ENCODE peak calls at places on chromosome 13, in six cellular contexts. One of them, this sample, is unnamed.

GRCh38 chr13:40402931-40403412 is 263.5 kb downstream of the FOXO1 start:
- DNase-seq in IMR-90: peak
- DNase-seq in activated effector memory CD4-positive, alpha-beta T cell treated with anti-CD3 and anti-CD28 coated beads, Interleukin-2, amount 50 U/mL, for 16 hours: no peak
- DNase-seq in C1 segment of cervical spinal cord: no peak
- DNase-seq in progenitor cell of endocrine pancreas: no peak
- DNase-seq in NCI-H2081: no peak
- DNase-seq in this sample: peak

GRCh38 chr13:99926014-99926731 is 45.4 kb downstream of the ZIC5 start:
- DNase-seq in NCI-H2081: peak
- DNase-seq in C1 segment of cervical spinal cord: no peak
- DNase-seq in IMR-90: peak
- DNase-seq in progenitor cell of endocrine pancreas: no peak
- DNase-seq in activated effector memory CD4-positive, alpha-beta T cell treated with anti-CD3 and anti-CD28 coated beads, Interleukin-2, amount 50 U/mL, for 16 hours: no peak
- DNase-seq in this sample: peak

GRCh38 chr13:25429466-25429865 is 57.7 kb downstream of the ATP8A2 start:
- DNase-seq in NCI-H2081: no peak
- DNase-seq in activated effector memory CD4-positive, alpha-beta T cell treated with anti-CD3 and anti-CD28 coated beads, Interleukin-2, amount 50 U/mL, for 16 hours: no peak
- DNase-seq in C1 segment of cervical spinal cord: no peak
- DNase-seq in IMR-90: no peak
- DNase-seq in progenitor cell of endocrine pancreas: no peak
- DNase-seq in this sample: no peak

GRCh38 chr13:99042851-99043250 is 65.0 kb upstream of the DOCK9 start:
- DNase-seq in C1 segment of cervical spinal cord: no peak
- DNase-seq in NCI-H2081: no peak
- DNase-seq in progenitor cell of endocrine pancreas: no peak
- DNase-seq in activated effector memory CD4-positive, alpha-beta T cell treated with anti-CD3 and anti-CD28 coated beads, Interleukin-2, amount 50 U/mL, for 16 hours: no peak
- DNase-seq in IMR-90: no peak
- DNase-seq in this sample: no peak

GRCh38 chr13:96229356-96229755 is 139.4 kb downstream of the HS6ST3 start:
- DNase-seq in progenitor cell of endocrine pancreas: no peak
- DNase-seq in C1 segment of cervical spinal cord: no peak
- DNase-seq in NCI-H2081: peak
- DNase-seq in IMR-90: no peak
- DNase-seq in activated effector memory CD4-positive, alpha-beta T cell treated with anti-CD3 and anti-CD28 coated beads, Interleukin-2, amount 50 U/mL, for 16 hours: no peak
- DNase-seq in this sample: no peak

GRCh38 chr13:83709751-83710515 is 172.3 kb downstream of the SLITRK1 start:
- DNase-seq in progenitor cell of endocrine pancreas: no peak
- DNase-seq in C1 segment of cervical spinal cord: no peak
- DNase-seq in NCI-H2081: no peak
- DNase-seq in activated effector memory CD4-positive, alpha-beta T cell treated with anti-CD3 and anti-CD28 coated beads, Interleukin-2, amount 50 U/mL, for 16 hours: no peak
- DNase-seq in IMR-90: no peak
- DNase-seq in this sample: no peak

GRCh38 chr13:25982908-25983307 is 68.9 kb downstream of the SHISA2 start:
- DNase-seq in activated effector memory CD4-positive, alpha-beta T cell treated with anti-CD3 and anti-CD28 coated beads, Interleukin-2, amount 50 U/mL, for 16 hours: no peak
- DNase-seq in NCI-H2081: no peak
- DNase-seq in progenitor cell of endocrine pancreas: no peak
- DNase-seq in C1 segment of cervical spinal cord: no peak
- DNase-seq in IMR-90: no peak
- DNase-seq in this sample: no peak

GRCh38 chr13:30119476-30119875 is 187.9 kb downstream of the KATNAL1 start:
- DNase-seq in progenitor cell of endocrine pancreas: no peak
- DNase-seq in NCI-H2081: no peak
- DNase-seq in IMR-90: peak
- DNase-seq in C1 segment of cervical spinal cord: no peak
- DNase-seq in activated effector memory CD4-positive, alpha-beta T cell treated with anti-CD3 and anti-CD28 coated beads, Interleukin-2, amount 50 U/mL, for 16 hours: no peak
- DNase-seq in this sample: peak

GRCh38 chr13:34459856-34460255 is 482.2 kb upstream of the NBEA start:
- DNase-seq in progenitor cell of endocrine pancreas: no peak
- DNase-seq in C1 segment of cervical spinal cord: no peak
- DNase-seq in IMR-90: no peak
- DNase-seq in activated effector memory CD4-positive, alpha-beta T cell treated with anti-CD3 and anti-CD28 coated beads, Interleukin-2, amount 50 U/mL, for 16 hours: no peak
- DNase-seq in NCI-H2081: no peak
- DNase-seq in this sample: no peak

GRCh38 chr13:49936943-49937273 is 768 bp upstream of the SPRYD7 start:
- DNase-seq in activated effector memory CD4-positive, alpha-beta T cell treated with anti-CD3 and anti-CD28 coated beads, Interleukin-2, amount 50 U/mL, for 16 hours: no peak
- DNase-seq in NCI-H2081: no peak
- DNase-seq in C1 segment of cervical spinal cord: no peak
- DNase-seq in progenitor cell of endocrine pancreas: no peak
- DNase-seq in IMR-90: no peak
- DNase-seq in this sample: peak

GRCh38 chr13:30880756-30881155 is 25.3 kb upstream of the MEDAG start:
- DNase-seq in progenitor cell of endocrine pancreas: no peak
- DNase-seq in IMR-90: peak
- DNase-seq in C1 segment of cervical spinal cord: no peak
- DNase-seq in activated effector memory CD4-positive, alpha-beta T cell treated with anti-CD3 and anti-CD28 coated beads, Interleukin-2, amount 50 U/mL, for 16 hours: no peak
- DNase-seq in NCI-H2081: no peak
- DNase-seq in this sample: peak

GRCh38 chr13:30739646-30740642 is 4.6 kb downstream of the ALOX5AP start:
- DNase-seq in progenitor cell of endocrine pancreas: no peak
- DNase-seq in IMR-90: peak
- DNase-seq in NCI-H2081: no peak
- DNase-seq in activated effector memory CD4-positive, alpha-beta T cell treated with anti-CD3 and anti-CD28 coated beads, Interleukin-2, amount 50 U/mL, for 16 hours: peak
- DNase-seq in C1 segment of cervical spinal cord: no peak
- DNase-seq in this sample: no peak

GRCh38 chr13:60453490-60453889 is 56.5 kb downstream of the TDRD3 start:
- DNase-seq in activated effector memory CD4-positive, alpha-beta T cell treated with anti-CD3 and anti-CD28 coated beads, Interleukin-2, amount 50 U/mL, for 16 hours: no peak
- DNase-seq in NCI-H2081: no peak
- DNase-seq in progenitor cell of endocrine pancreas: no peak
- DNase-seq in IMR-90: peak
- DNase-seq in C1 segment of cervical spinal cord: no peak
- DNase-seq in this sample: no peak

GRCh38 chr13:73268306-73268705 is 209.5 kb downstream of the KLF5 start:
- DNase-seq in activated effector memory CD4-positive, alpha-beta T cell treated with anti-CD3 and anti-CD28 coated beads, Interleukin-2, amount 50 U/mL, for 16 hours: no peak
- DNase-seq in NCI-H2081: peak
- DNase-seq in progenitor cell of endocrine pancreas: no peak
- DNase-seq in IMR-90: peak
- DNase-seq in C1 segment of cervical spinal cord: no peak
- DNase-seq in this sample: peak

GRCh38 chr13:33799950-33800592 is 17.9 kb upstream of the RFC3 start:
- DNase-seq in progenitor cell of endocrine pancreas: no peak
- DNase-seq in activated effector memory CD4-positive, alpha-beta T cell treated with anti-CD3 and anti-CD28 coated beads, Interleukin-2, amount 50 U/mL, for 16 hours: no peak
- DNase-seq in IMR-90: peak
- DNase-seq in C1 segment of cervical spinal cord: peak
- DNase-seq in NCI-H2081: peak
- DNase-seq in this sample: no peak

GRCh38 chr13:44267966-44268365 is 105.7 kb upstream of the SERP2 start:
- DNase-seq in progenitor cell of endocrine pancreas: no peak
- DNase-seq in C1 segment of cervical spinal cord: no peak
- DNase-seq in NCI-H2081: no peak
- DNase-seq in activated effector memory CD4-positive, alpha-beta T cell treated with anti-CD3 and anti-CD28 coated beads, Interleukin-2, amount 50 U/mL, for 16 hours: no peak
- DNase-seq in IMR-90: peak
- DNase-seq in this sample: no peak

GRCh38 chr13:60620611-60621395 is 223.8 kb downstream of the TDRD3 start:
- DNase-seq in activated effector memory CD4-positive, alpha-beta T cell treated with anti-CD3 and anti-CD28 coated beads, Interleukin-2, amount 50 U/mL, for 16 hours: no peak
- DNase-seq in progenitor cell of endocrine pancreas: no peak
- DNase-seq in NCI-H2081: no peak
- DNase-seq in C1 segment of cervical spinal cord: no peak
- DNase-seq in IMR-90: no peak
- DNase-seq in this sample: no peak

GRCh38 chr13:37295573-37295972 is 190.1 kb upstream of the CSNK1A1L start:
- DNase-seq in activated effector memory CD4-positive, alpha-beta T cell treated with anti-CD3 and anti-CD28 coated beads, Interleukin-2, amount 50 U/mL, for 16 hours: no peak
- DNase-seq in NCI-H2081: no peak
- DNase-seq in IMR-90: no peak
- DNase-seq in progenitor cell of endocrine pancreas: no peak
- DNase-seq in C1 segment of cervical spinal cord: no peak
- DNase-seq in this sample: no peak

GRCh38 chr13:97030705-97031452 is 36.6 kb upstream of the OXGR1 start:
- DNase-seq in activated effector memory CD4-positive, alpha-beta T cell treated with anti-CD3 and anti-CD28 coated beads, Interleukin-2, amount 50 U/mL, for 16 hours: no peak
- DNase-seq in NCI-H2081: peak
- DNase-seq in C1 segment of cervical spinal cord: no peak
- DNase-seq in IMR-90: peak
- DNase-seq in progenitor cell of endocrine pancreas: no peak
- DNase-seq in this sample: peak

GRCh38 chr13:80577951-80578670 is 237.2 kb upstream of the SPRY2 start:
- DNase-seq in progenitor cell of endocrine pancreas: no peak
- DNase-seq in NCI-H2081: no peak
- DNase-seq in C1 segment of cervical spinal cord: no peak
- DNase-seq in activated effector memory CD4-positive, alpha-beta T cell treated with anti-CD3 and anti-CD28 coated beads, Interleukin-2, amount 50 U/mL, for 16 hours: no peak
- DNase-seq in IMR-90: no peak
- DNase-seq in this sample: no peak

GRCh38 chr13:27624071-27624470 is 2.4 kb downstream of the POLR1D start:
- DNase-seq in progenitor cell of endocrine pancreas: no peak
- DNase-seq in activated effector memory CD4-positive, alpha-beta T cell treated with anti-CD3 and anti-CD28 coated beads, Interleukin-2, amount 50 U/mL, for 16 hours: no peak
- DNase-seq in NCI-H2081: no peak
- DNase-seq in IMR-90: no peak
- DNase-seq in C1 segment of cervical spinal cord: no peak
- DNase-seq in this sample: no peak

GRCh38 chr13:62387642-62388041 is 972.0 kb upstream of the PCDH20 start:
- DNase-seq in progenitor cell of endocrine pancreas: no peak
- DNase-seq in activated effector memory CD4-positive, alpha-beta T cell treated with anti-CD3 and anti-CD28 coated beads, Interleukin-2, amount 50 U/mL, for 16 hours: no peak
- DNase-seq in NCI-H2081: no peak
- DNase-seq in IMR-90: peak
- DNase-seq in C1 segment of cervical spinal cord: no peak
- DNase-seq in this sample: no peak

GRCh38 chr13:45411631-45412030 is 6.5 kb downstream of the SLC25A30 start:
- DNase-seq in IMR-90: no peak
- DNase-seq in activated effector memory CD4-positive, alpha-beta T cell treated with anti-CD3 and anti-CD28 coated beads, Interleukin-2, amount 50 U/mL, for 16 hours: no peak
- DNase-seq in progenitor cell of endocrine pancreas: no peak
- DNase-seq in C1 segment of cervical spinal cord: no peak
- DNase-seq in NCI-H2081: no peak
- DNase-seq in this sample: no peak

GRCh38 chr13:23790591-23791170 is 98.5 kb downstream of the MIPEP start:
- DNase-seq in IMR-90: peak
- DNase-seq in NCI-H2081: no peak
- DNase-seq in activated effector memory CD4-positive, alpha-beta T cell treated with anti-CD3 and anti-CD28 coated beads, Interleukin-2, amount 50 U/mL, for 16 hours: no peak
- DNase-seq in progenitor cell of endocrine pancreas: no peak
- DNase-seq in C1 segment of cervical spinal cord: no peak
- DNase-seq in this sample: peak

GRCh38 chr13:26017196-26017921 is 34.5 kb downstream of the SHISA2 start:
- DNase-seq in IMR-90: no peak
- DNase-seq in NCI-H2081: no peak
- DNase-seq in C1 segment of cervical spinal cord: no peak
- DNase-seq in progenitor cell of endocrine pancreas: no peak
- DNase-seq in activated effector memory CD4-positive, alpha-beta T cell treated with anti-CD3 and anti-CD28 coated beads, Interleukin-2, amount 50 U/mL, for 16 hours: no peak
- DNase-seq in this sample: peak

GRCh38 chr13:33763021-33763420 is 54.9 kb upstream of the RFC3 start:
- DNase-seq in activated effector memory CD4-positive, alpha-beta T cell treated with anti-CD3 and anti-CD28 coated beads, Interleukin-2, amount 50 U/mL, for 16 hours: no peak
- DNase-seq in NCI-H2081: no peak
- DNase-seq in IMR-90: no peak
- DNase-seq in progenitor cell of endocrine pancreas: no peak
- DNase-seq in C1 segment of cervical spinal cord: no peak
- DNase-seq in this sample: no peak

GRCh38 chr13:98482476-98483444 is 94.1 kb downstream of the STK24 start:
- DNase-seq in IMR-90: peak
- DNase-seq in activated effector memory CD4-positive, alpha-beta T cell treated with anti-CD3 and anti-CD28 coated beads, Interleukin-2, amount 50 U/mL, for 16 hours: peak
- DNase-seq in NCI-H2081: no peak
- DNase-seq in C1 segment of cervical spinal cord: peak
- DNase-seq in progenitor cell of endocrine pancreas: no peak
- DNase-seq in this sample: peak

GRCh38 chr13:97174638-97175037 is 47.5 kb upstream of the MBNL2 start:
- DNase-seq in C1 segment of cervical spinal cord: no peak
- DNase-seq in IMR-90: no peak
- DNase-seq in NCI-H2081: no peak
- DNase-seq in activated effector memory CD4-positive, alpha-beta T cell treated with anti-CD3 and anti-CD28 coated beads, Interleukin-2, amount 50 U/mL, for 16 hours: no peak
- DNase-seq in progenitor cell of endocrine pancreas: no peak
- DNase-seq in this sample: peak

GRCh38 chr13:74115138-74115537 is 19.1 kb downstream of the KLF12 start:
- DNase-seq in NCI-H2081: no peak
- DNase-seq in IMR-90: peak
- DNase-seq in activated effector memory CD4-positive, alpha-beta T cell treated with anti-CD3 and anti-CD28 coated beads, Interleukin-2, amount 50 U/mL, for 16 hours: no peak
- DNase-seq in progenitor cell of endocrine pancreas: no peak
- DNase-seq in C1 segment of cervical spinal cord: no peak
- DNase-seq in this sample: no peak

GRCh38 chr13:96844195-96844594 is 150.1 kb downstream of the OXGR1 start:
- DNase-seq in NCI-H2081: no peak
- DNase-seq in IMR-90: no peak
- DNase-seq in activated effector memory CD4-positive, alpha-beta T cell treated with anti-CD3 and anti-CD28 coated beads, Interleukin-2, amount 50 U/mL, for 16 hours: no peak
- DNase-seq in C1 segment of cervical spinal cord: no peak
- DNase-seq in progenitor cell of endocrine pancreas: no peak
- DNase-seq in this sample: no peak

GRCh38 chr13:78934336-78934735 is 275.4 kb upstream of the OBI1 start:
- DNase-seq in progenitor cell of endocrine pancreas: no peak
- DNase-seq in NCI-H2081: no peak
- DNase-seq in activated effector memory CD4-positive, alpha-beta T cell treated with anti-CD3 and anti-CD28 coated beads, Interleukin-2, amount 50 U/mL, for 16 hours: no peak
- DNase-seq in IMR-90: no peak
- DNase-seq in C1 segment of cervical spinal cord: no peak
- DNase-seq in this sample: no peak

GRCh38 chr13:20721454-20722357 is 18.2 kb downstream of the IL17D start:
- DNase-seq in NCI-H2081: no peak
- DNase-seq in progenitor cell of endocrine pancreas: no peak
- DNase-seq in IMR-90: peak
- DNase-seq in activated effector memory CD4-positive, alpha-beta T cell treated with anti-CD3 and anti-CD28 coated beads, Interleukin-2, amount 50 U/mL, for 16 hours: no peak
- DNase-seq in C1 segment of cervical spinal cord: no peak
- DNase-seq in this sample: no peak